ENCODE peak calls at places on chromosome 3, in five cellular contexts. E is fibroblast of the aortic adventitia, X is HL-60, T is Calu3, H is activated B cell treated with CpG ODN at 0.5 μM for 24 hours. G is an unnamed sample.

GRCh38 chr3:193585530-193585929 is 7.5 kb upstream of the OPA1 start:
- DNase-seq in E (no peak), X (no peak), T (no peak), H (no peak), G (no peak)

GRCh38 chr3:30081904-30082303 is 524.5 kb upstream of the TGFBR2 start:
- DNase-seq in E (no peak), X (no peak), T (peak), H (no peak), G (no peak)

GRCh38 chr3:136621628-136622027 is 130.6 kb downstream of the STAG1 start:
- DNase-seq in E (peak), X (no peak), T (no peak), H (no peak), G (no peak)

GRCh38 chr3:112445839-112446238 is 53.4 kb downstream of the BTLA start:
- DNase-seq in E (peak), X (no peak), T (no peak), H (no peak), G (no peak)

GRCh38 chr3:187041362-187042061 is 97.8 kb downstream of the RPL39L start:
- DNase-seq in E (peak), X (peak), T (no peak), H (no peak), G (no peak)

GRCh38 chr3:49689046-49689886 is at the start of the genes MST1 and RNF123:
- DNase-seq in E (peak), X (peak), T (peak), H (peak), G (peak)

GRCh38 chr3:64763980-64764379 is 76.2 kb upstream of the ADAMTS9 start:
- DNase-seq in E (no peak), X (no peak), T (no peak), H (no peak), G (no peak)

GRCh38 chr3:127034195-127034989 is 51.5 kb downstream of the PLXNA1 start:
- DNase-seq in E (no peak), X (no peak), T (no peak), H (no peak), G (no peak)

GRCh38 chr3:125110016-125110875 is 54.4 kb upstream of the HEG1 start:
- DNase-seq in E (peak), X (peak), T (no peak), H (no peak), G (no peak)

GRCh38 chr3:49896345-49896744 is 7.3 kb downstream of the MST1R start:
- DNase-seq in E (no peak), X (no peak), T (no peak), H (no peak), G (no peak)

GRCh38 chr3:46609074-46609735 is 3.1 kb upstream of the FAM240A start:
- DNase-seq in E (no peak), X (no peak), T (no peak), H (no peak), G (no peak)

GRCh38 chr3:71973337-71974030 is 188.5 kb upstream of the PROK2 start:
- DNase-seq in E (no peak), X (no peak), T (no peak), H (no peak), G (no peak)

GRCh38 chr3:184236033-184236410 is 6.6 kb downstream of the VWA5B2 start:
- DNase-seq in E (no peak), X (no peak), T (no peak), H (no peak), G (no peak)

GRCh38 chr3:88188436-88188835 is 38.7 kb downstream of the C3orf38 start:
- DNase-seq in E (no peak), X (no peak), T (no peak), H (no peak), G (no peak)
- TF ChIP-seq CTCF in E (no peak), X (no peak), T (no peak), H (no peak), G (no peak)

GRCh38 chr3:63333815-63334214 is 55.7 kb downstream of the SYNPR start:
- DNase-seq in E (peak), X (no peak), T (peak), H (no peak), G (no peak)
- TF ChIP-seq CTCF in E (peak), X (no peak), T (no peak), H (no peak), G (no peak)

GRCh38 chr3:117127147-117127546 is 417.6 kb downstream of the TUSC7 start:
- DNase-seq in E (no peak), X (no peak), T (no peak), H (no peak), G (no peak)
- TF ChIP-seq CTCF in E (no peak), X (no peak), T (no peak), H (no peak), G (no peak)

GRCh38 chr3:154018100-154018696 is 103.0 kb upstream of the ARHGEF26 start:
- DNase-seq in E (peak), X (no peak), T (peak), H (no peak), G (no peak)
- TF ChIP-seq CTCF in E (peak), X (peak), T (peak), H (no peak), G (no peak)

G was measured in thoracic aorta.